ENCODE peak calls at places on chromosome 3, in four cellular contexts. One of them, this sample, is unnamed.
A peak's percentile ranks its signal among the peaks of the same experiment; 100 is the strongest.

GRCh38 chr3:147191795-147192385 is 214.5 kb downstream of the ZIC4 start:
- DNase-seq in H1: no peak
- DNase-seq in K562: peak; percentile 44
- DNase-seq in HepG2: peak; percentile 64
- DNase-seq in this sample: peak; percentile 1

GRCh38 chr3:143119009-143119914 is at the start of gene CHST2:
- DNase-seq in H1: no peak
- DNase-seq in K562: peak; percentile 89
- DNase-seq in HepG2: no peak
- DNase-seq in this sample: no peak

GRCh38 chr3:125062904-125063618 is 7.3 kb upstream of the HEG1 start:
- DNase-seq in H1: no peak
- DNase-seq in K562: no peak
- DNase-seq in HepG2: peak; percentile 99
- DNase-seq in this sample: no peak

GRCh38 chr3:133821767-133822638 is 16.4 kb downstream of the SRPRB start:
- DNase-seq in H1: peak; percentile 38
- DNase-seq in K562: peak; percentile 59
- DNase-seq in HepG2: peak; percentile 83
- DNase-seq in this sample: no peak

GRCh38 chr3:140223631-140224030 is 288.6 kb downstream of the CLSTN2 start:
- DNase-seq in H1: no peak
- DNase-seq in K562: no peak
- DNase-seq in HepG2: peak; percentile 10
- DNase-seq in this sample: no peak

GRCh38 chr3:24688446-24689148 is 193.9 kb upstream of the THRB start:
- DNase-seq in H1: no peak
- DNase-seq in K562: no peak
- DNase-seq in HepG2: peak; percentile 10
- DNase-seq in this sample: no peak

GRCh38 chr3:163306405-163306804 is 1771.9 kb downstream of the SI start:
- DNase-seq in H1: no peak
- DNase-seq in K562: no peak
- DNase-seq in HepG2: no peak
- DNase-seq in this sample: no peak

GRCh38 chr3:99823723-99824711 is 6.4 kb downstream of the CMSS1 start:
- DNase-seq in H1: no peak
- DNase-seq in K562: peak; percentile 39
- DNase-seq in HepG2: no peak
- DNase-seq in this sample: no peak

GRCh38 chr3:134777341-134777740 is 17.7 kb upstream of the EPHB1 start:
- DNase-seq in H1: no peak
- DNase-seq in K562: no peak
- DNase-seq in HepG2: no peak
- DNase-seq in this sample: no peak

GRCh38 chr3:141828487-141829284 is 47.8 kb upstream of the ATP1B3 start:
- DNase-seq in H1: no peak
- DNase-seq in K562: no peak
- DNase-seq in HepG2: no peak
- DNase-seq in this sample: no peak

GRCh38 chr3:11389570-11390268 is 117.5 kb downstream of the ATG7 start:
- DNase-seq in H1: no peak
- DNase-seq in K562: no peak
- DNase-seq in HepG2: no peak
- DNase-seq in this sample: no peak

GRCh38 chr3:191415566-191415965 is 45.4 kb upstream of the PYDC2 start:
- DNase-seq in H1: no peak
- DNase-seq in K562: no peak
- DNase-seq in HepG2: no peak
- DNase-seq in this sample: no peak

GRCh38 chr3:6799264-6799915 is 61.5 kb upstream of the GRM7 start:
- DNase-seq in H1: no peak
- DNase-seq in K562: peak; percentile 75
- DNase-seq in HepG2: peak; percentile 23
- DNase-seq in this sample: no peak

GRCh38 chr3:87287025-87287424 is 10.6 kb upstream of the POU1F1 start:
- DNase-seq in H1: no peak
- DNase-seq in K562: no peak
- DNase-seq in HepG2: no peak
- DNase-seq in this sample: no peak

GRCh38 chr3:149553781-149554451 is 79.4 kb downstream of the TM4SF4 start:
- DNase-seq in H1: no peak
- DNase-seq in K562: no peak
- DNase-seq in HepG2: no peak
- DNase-seq in this sample: no peak

GRCh38 chr3:185995352-185995751 is 57.5 kb upstream of the TRA2B start:
- DNase-seq in H1: no peak
- DNase-seq in K562: no peak
- DNase-seq in HepG2: no peak
- DNase-seq in this sample: no peak

GRCh38 chr3:67493808-67494207 is 160.6 kb downstream of the SUCLG2 start:
- DNase-seq in H1: no peak
- DNase-seq in K562: no peak
- DNase-seq in HepG2: no peak
- DNase-seq in this sample: no peak

GRCh38 chr3:120017692-120018091 is 76.6 kb downstream of the GSK3B start:
- DNase-seq in H1: no peak
- DNase-seq in K562: no peak
- DNase-seq in HepG2: no peak
- DNase-seq in this sample: no peak

GRCh38 chr3:184176377-184177330 is 2.0 kb downstream of the AP2M1 start:
- DNase-seq in H1: peak; percentile 85
- DNase-seq in K562: peak; percentile 90
- DNase-seq in HepG2: peak; percentile 69
- DNase-seq in this sample: no peak
- TF ChIP-seq SP1 in H1: peak; percentile 47
- TF ChIP-seq SP1 in K562: peak; percentile 41
- TF ChIP-seq SP1 in HepG2: no peak
- TF ChIP-seq SP1 in this sample: no peak

GRCh38 chr3:197523551-197523950 is 32.2 kb downstream of the BDH1 start:
- DNase-seq in H1: no peak
- DNase-seq in K562: no peak
- DNase-seq in HepG2: no peak
- DNase-seq in this sample: no peak
- TF ChIP-seq GABPA in H1: no peak
- TF ChIP-seq GABPA in K562: no peak
- TF ChIP-seq GABPA in HepG2: no peak
- TF ChIP-seq GABPA in this sample: no peak

GRCh38 chr3:9955611-9956352 is 3.6 kb upstream of the PRRT3 start:
- DNase-seq in H1: no peak
- DNase-seq in K562: peak; percentile 56
- DNase-seq in HepG2: no peak
- DNase-seq in this sample: no peak
- TF ChIP-seq SP1 in H1: no peak
- TF ChIP-seq SP1 in K562: no peak
- TF ChIP-seq SP1 in HepG2: no peak
- TF ChIP-seq SP1 in this sample: no peak

DNA sequence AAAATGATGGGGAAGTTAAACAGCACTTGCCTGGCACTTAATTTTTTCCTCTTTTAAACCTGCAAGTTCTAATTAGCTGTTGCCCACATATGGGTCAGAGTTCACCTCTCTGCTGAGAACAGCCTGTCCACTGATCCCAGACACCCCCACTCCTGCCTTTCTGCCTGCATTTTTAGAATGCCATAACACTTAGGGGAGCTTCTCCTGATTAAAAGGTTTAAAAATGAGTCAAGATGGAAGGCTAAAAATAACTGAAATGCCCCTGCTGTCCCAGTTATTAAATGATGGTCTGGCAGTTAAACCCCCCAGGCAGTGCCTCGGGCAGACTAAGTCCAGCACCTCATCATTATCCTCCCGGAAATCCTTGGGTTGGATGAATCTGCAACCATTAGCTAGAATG is 913.6 kb upstream of the ARPP21 start:
- DNase-seq in H1: no peak
- DNase-seq in K562: no peak
- DNase-seq in HepG2: no peak
- DNase-seq in this sample: no peak
- TF ChIP-seq GABPA in H1: no peak
- TF ChIP-seq GABPA in K562: no peak
- TF ChIP-seq GABPA in HepG2: no peak
- TF ChIP-seq GABPA in this sample: no peak